ENCODE peak calls at places on chromosomes 11 and 22, in seven cellular contexts. K is ACHN; O is stimulated activated CD4-positive, alpha-beta T cell treated with anti-CD3 and anti-CD28 coated beads, TNF-alpha, amount 100 ng/mL, for 48 hours; G is SK-N-DZ; R is H1; B is left colon; J is coronary artery. E is an unnamed sample.

GRCh38 chr11:44575288-44575672 is 9.8 kb downstream of the CD82 start:
- DNase-seq in O (no peak), K (no peak), B (no peak), R (no peak), J (no peak), G (no peak), E (no peak)

GRCh38 chr11:32290783-32291182 is 144.6 kb downstream of the WT1 start:
- DNase-seq in R (no peak), K (no peak), G (no peak), B (no peak), J (no peak), O (no peak), E (no peak)

GRCh38 chr11:17510507-17511206 is 33.6 kb downstream of the USH1C start:
- DNase-seq in R (no peak), B (no peak), O (no peak), G (peak), J (no peak), K (no peak), E (no peak)

GRCh38 chr11:47587039-47587675 is 679 bp downstream of the FAM180B start:
- DNase-seq in R (no peak), B (no peak), G (no peak), K (no peak), O (no peak), J (no peak), E (no peak)

GRCh38 chr11:911031-911889 is 650 bp upstream of the CHID1 start:
- DNase-seq in K (peak), J (no peak), B (no peak), O (no peak), R (no peak), G (peak), E (no peak)

GRCh38 chr22:41525450-41526225 is 18.6 kb downstream of the POLR3H start:
- DNase-seq in O (no peak), G (no peak), K (no peak), B (no peak), R (no peak), J (no peak), E (no peak)

GRCh38 chr11:3132831-3133455 is 32.2 kb downstream of the OSBPL5 start:
- DNase-seq in J (peak), O (no peak), G (no peak), B (no peak), R (no peak), K (no peak), E (no peak)

GRCh38 chr22:25134028-25134427 is 65.6 kb upstream of the CRYBB3 start:
- DNase-seq in G (no peak), J (no peak), O (no peak), B (peak), K (no peak), R (no peak), E (no peak)

GRCh38 chr11:130576146-130576545 is 127.7 kb downstream of the ADAMTS15 start:
- DNase-seq in J (no peak), G (no peak), K (no peak), O (no peak), R (no peak), B (no peak), E (no peak)

GRCh38 chr11:124402326-124402922 is 3.6 kb upstream of the OR8B3 start:
- DNase-seq in O (peak), J (no peak), R (peak), K (peak), B (peak), G (no peak), E (no peak)

GRCh38 chr11:533586-534196 is 1.7 kb downstream of the HRAS start:
- DNase-seq in R (no peak), B (peak), J (no peak), O (no peak), G (no peak), K (no peak), E (no peak)

GRCh38 chr22:36277482-36278291 is 24.8 kb downstream of the APOL1 start:
- DNase-seq in B (peak), G (peak), J (no peak), R (peak), K (peak), O (peak), E (no peak)

GRCh38 chr11:60377737-60378136 is 595 bp upstream of the MS4A7 start:
- DNase-seq in G (no peak), J (no peak), K (no peak), R (no peak), B (peak), O (no peak), E (no peak)

GRCh38 chr22:17489101-17489500 is 74.2 kb upstream of the SLC25A18 start:
- DNase-seq in O (no peak), B (no peak), R (no peak), K (no peak), G (no peak), J (no peak), E (no peak)

GRCh38 chr22:23565288-23565941 is 14.7 kb downstream of the IGLL1 start:
- DNase-seq in K (peak), G (peak), R (no peak), O (no peak), J (no peak), B (peak), E (no peak)

GRCh38 chr22:49239264-49240015 is 588.2 kb downstream of the BRD1 start:
- DNase-seq in O (no peak), G (no peak), K (no peak), J (peak), R (no peak), B (no peak), E (peak)

GRCh38 chr11:121265586-121265985 is 27.0 kb upstream of the SC5D start:
- DNase-seq in J (no peak), K (no peak), B (no peak), G (no peak), R (no peak), O (no peak), E (no peak)

E was measured in cardiac septum.